ENCODE peak calls at places on chromosome X, in six cellular contexts. One of them, this sample, is unnamed.

GRCh38 chrX:119228506-119229290 is 7.4 kb upstream of the PGRMC1 start:
- DNase-seq in hepatocyte: peak; percentile 23
- DNase-seq in CD8-positive, alpha-beta T cell: no peak
- DNase-seq in heart left ventricle: no peak
- DNase-seq in kidney: no peak
- DNase-seq in ascending aorta: no peak
- DNase-seq in this sample: no peak

GRCh38 chrX:147894332-147894870 is 17.3 kb upstream of the FMR1 start:
- DNase-seq in hepatocyte: peak; percentile 24
- DNase-seq in CD8-positive, alpha-beta T cell: no peak
- DNase-seq in heart left ventricle: no peak
- DNase-seq in kidney: no peak
- DNase-seq in ascending aorta: no peak
- DNase-seq in this sample: no peak

GRCh38 chrX:108511721-108512120 is 72.1 kb downstream of the COL4A5 start:
- DNase-seq in hepatocyte: no peak
- DNase-seq in CD8-positive, alpha-beta T cell: no peak
- DNase-seq in heart left ventricle: no peak
- DNase-seq in kidney: no peak
- DNase-seq in ascending aorta: no peak
- DNase-seq in this sample: no peak

GRCh38 chrX:41542151-41542935 is 95.2 kb downstream of the NYX start:
- DNase-seq in hepatocyte: peak; percentile 19
- DNase-seq in CD8-positive, alpha-beta T cell: no peak
- DNase-seq in heart left ventricle: no peak
- DNase-seq in kidney: no peak
- DNase-seq in ascending aorta: no peak
- DNase-seq in this sample: no peak

GRCh38 chrX:3743821-3744439 is 30.5 kb upstream of the PRKX start:
- DNase-seq in hepatocyte: no peak
- DNase-seq in CD8-positive, alpha-beta T cell: peak; percentile 13
- DNase-seq in heart left ventricle: no peak
- DNase-seq in kidney: no peak
- DNase-seq in ascending aorta: no peak
- DNase-seq in this sample: no peak

GRCh38 chrX:44906041-44906440 is 33.1 kb downstream of the KDM6A start:
- DNase-seq in hepatocyte: no peak
- DNase-seq in CD8-positive, alpha-beta T cell: no peak
- DNase-seq in heart left ventricle: no peak
- DNase-seq in kidney: no peak
- DNase-seq in ascending aorta: no peak
- DNase-seq in this sample: no peak

GRCh38 chrX:11329016-11329415 is 35.8 kb downstream of the AMELX start:
- DNase-seq in hepatocyte: no peak
- DNase-seq in CD8-positive, alpha-beta T cell: no peak
- DNase-seq in heart left ventricle: no peak
- DNase-seq in kidney: no peak
- DNase-seq in ascending aorta: no peak
- DNase-seq in this sample: no peak

GRCh38 chrX:106672527-106672926 is 54.0 kb upstream of the RNF128 start:
- DNase-seq in hepatocyte: no peak
- DNase-seq in CD8-positive, alpha-beta T cell: no peak
- DNase-seq in heart left ventricle: no peak
- DNase-seq in kidney: no peak
- DNase-seq in ascending aorta: no peak
- DNase-seq in this sample: no peak

GRCh38 chrX:39242187-39242586 is 440.9 kb downstream of the MID1IP1 start:
- DNase-seq in hepatocyte: peak; percentile 68
- DNase-seq in CD8-positive, alpha-beta T cell: no peak
- DNase-seq in heart left ventricle: no peak
- DNase-seq in kidney: no peak
- DNase-seq in ascending aorta: no peak
- DNase-seq in this sample: no peak

GRCh38 chrX:41301438-41301824 is 32.5 kb upstream of the DDX3X start:
- DNase-seq in hepatocyte: no peak
- DNase-seq in CD8-positive, alpha-beta T cell: no peak
- DNase-seq in heart left ventricle: no peak
- DNase-seq in kidney: no peak
- DNase-seq in ascending aorta: no peak
- DNase-seq in this sample: no peak

GRCh38 chrX:54067741-54068140 is 23.5 kb upstream of the PHF8 start:
- DNase-seq in hepatocyte: no peak
- DNase-seq in CD8-positive, alpha-beta T cell: no peak
- DNase-seq in heart left ventricle: no peak
- DNase-seq in kidney: no peak
- DNase-seq in ascending aorta: no peak
- DNase-seq in this sample: no peak

GRCh38 chrX:112368371-112368770 is 285.8 kb upstream of the TRPC5 start:
- DNase-seq in hepatocyte: no peak
- DNase-seq in CD8-positive, alpha-beta T cell: no peak
- DNase-seq in heart left ventricle: no peak
- DNase-seq in kidney: no peak
- DNase-seq in ascending aorta: no peak
- DNase-seq in this sample: no peak

GRCh38 chrX:113929004-113929403 is 654.9 kb upstream of the HTR2C start:
- DNase-seq in hepatocyte: peak; percentile 80
- DNase-seq in CD8-positive, alpha-beta T cell: no peak
- DNase-seq in heart left ventricle: no peak
- DNase-seq in kidney: no peak
- DNase-seq in ascending aorta: no peak
- DNase-seq in this sample: no peak

GRCh38 chrX:47264507-47265173 is 31.8 kb downstream of the USP11 start:
- DNase-seq in hepatocyte: no peak
- DNase-seq in CD8-positive, alpha-beta T cell: no peak
- DNase-seq in heart left ventricle: no peak
- DNase-seq in kidney: no peak
- DNase-seq in ascending aorta: no peak
- DNase-seq in this sample: no peak

GRCh38 chrX:39012561-39013209 is 211.4 kb downstream of the MID1IP1 start:
- DNase-seq in hepatocyte: no peak
- DNase-seq in CD8-positive, alpha-beta T cell: no peak
- DNase-seq in heart left ventricle: no peak
- DNase-seq in kidney: no peak
- DNase-seq in ascending aorta: no peak
- DNase-seq in this sample: no peak

DNA sequence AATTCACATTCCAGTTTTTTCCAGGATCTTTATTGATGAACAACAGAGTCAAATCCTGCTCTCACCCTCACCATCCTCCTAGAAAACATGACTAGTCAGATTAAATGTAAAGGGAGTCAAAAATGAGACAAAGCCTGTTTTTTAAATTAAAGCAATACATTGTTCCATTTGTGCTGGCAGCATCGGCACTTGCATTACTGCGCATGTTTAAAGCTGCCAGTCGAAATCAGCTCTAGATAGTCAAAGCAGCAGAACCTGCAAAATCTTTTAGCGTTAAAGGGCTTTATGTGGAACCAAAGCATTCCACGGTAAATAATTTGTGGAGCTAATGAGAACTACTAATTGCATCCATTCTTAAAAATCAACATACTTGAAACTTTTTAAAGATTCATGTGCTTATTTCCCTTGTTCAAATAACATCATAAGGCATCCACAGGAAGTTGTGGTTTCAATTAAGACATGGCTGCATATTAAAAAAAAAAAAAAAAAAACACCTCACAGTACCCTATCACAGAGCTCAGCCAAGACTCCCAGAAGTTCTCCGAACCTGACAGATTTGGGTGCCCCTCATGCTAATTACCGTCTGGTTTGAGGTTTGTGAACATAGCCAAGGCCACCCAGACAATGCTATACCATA is 82.2 kb downstream of the SH3KBP1 start:
- DNase-seq in hepatocyte: no peak
- DNase-seq in CD8-positive, alpha-beta T cell: no peak
- DNase-seq in heart left ventricle: no peak
- DNase-seq in kidney: no peak
- DNase-seq in ascending aorta: no peak
- DNase-seq in this sample: no peak
- H3K4me1 ChIP-seq in hepatocyte: no peaks in the 10 kb centered on the region
- H3K4me1 ChIP-seq in CD8-positive, alpha-beta T cell: peaks cover 41% of the 10 kb centered on the region
- H3K4me1 ChIP-seq in heart left ventricle: peaks cover 4% of the 10 kb centered on the region
- H3K4me1 ChIP-seq in kidney: no peaks in the 10 kb centered on the region
- H3K4me1 ChIP-seq in ascending aorta: no peaks in the 10 kb centered on the region
- H3K4me1 ChIP-seq in this sample: no peaks in the 10 kb centered on the region

GRCh38 chrX:134673123-134673522 is 14.9 kb upstream of the PLAC1 start:
- DNase-seq in hepatocyte: no peak
- DNase-seq in CD8-positive, alpha-beta T cell: no peak
- DNase-seq in heart left ventricle: no peak
- DNase-seq in kidney: no peak
- DNase-seq in ascending aorta: no peak
- DNase-seq in this sample: no peak
- H3K27ac ChIP-seq in hepatocyte: no peak overlapping the region
- H3K27ac ChIP-seq in CD8-positive, alpha-beta T cell: no peak overlapping the region
- H3K27ac ChIP-seq in heart left ventricle: no peak overlapping the region
- H3K27ac ChIP-seq in kidney: no peak overlapping the region
- H3K27ac ChIP-seq in ascending aorta: no peak overlapping the region
- H3K27ac ChIP-seq in this sample: no peak overlapping the region

DNA sequence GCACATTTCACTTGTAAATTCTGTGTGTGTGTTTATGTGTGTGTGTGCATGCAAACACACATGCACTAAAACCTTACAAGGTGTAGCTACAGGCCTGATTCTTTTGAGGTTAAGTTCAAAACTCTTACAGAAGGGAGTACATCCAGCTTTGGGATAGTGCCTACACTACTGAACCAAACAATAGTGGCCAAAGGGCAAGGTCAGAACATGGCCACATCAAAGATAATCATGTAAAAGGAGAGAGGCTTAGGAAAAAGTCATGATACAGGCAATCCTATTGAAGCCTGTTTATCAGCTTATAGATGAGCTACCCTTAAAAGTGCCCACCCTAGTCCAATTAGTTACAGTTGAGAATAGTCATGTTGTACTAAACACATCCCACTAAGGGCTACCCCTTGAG is 139.6 kb downstream of the IDS start:
- DNase-seq in hepatocyte: no peak
- DNase-seq in CD8-positive, alpha-beta T cell: no peak
- DNase-seq in heart left ventricle: no peak
- DNase-seq in kidney: no peak
- DNase-seq in ascending aorta: no peak
- DNase-seq in this sample: no peak
- H3K4me1 ChIP-seq in hepatocyte: no peaks in the 10 kb centered on the region
- H3K4me1 ChIP-seq in CD8-positive, alpha-beta T cell: no peaks in the 10 kb centered on the region
- H3K4me1 ChIP-seq in heart left ventricle: no peaks in the 10 kb centered on the region
- H3K4me1 ChIP-seq in kidney: no peaks in the 10 kb centered on the region
- H3K4me1 ChIP-seq in ascending aorta: no peaks in the 10 kb centered on the region
- H3K4me1 ChIP-seq in this sample: no peaks in the 10 kb centered on the region

GRCh38 chrX:82208976-82209375 is 1007.1 kb downstream of the SH3BGRL start:
- DNase-seq in hepatocyte: no peak
- DNase-seq in CD8-positive, alpha-beta T cell: no peak
- DNase-seq in heart left ventricle: no peak
- DNase-seq in kidney: no peak
- DNase-seq in ascending aorta: no peak
- DNase-seq in this sample: no peak
- H3K27ac ChIP-seq in hepatocyte: no peak overlapping the region
- H3K27ac ChIP-seq in CD8-positive, alpha-beta T cell: no peak overlapping the region
- H3K27ac ChIP-seq in heart left ventricle: no peak overlapping the region
- H3K27ac ChIP-seq in kidney: no peak overlapping the region
- H3K27ac ChIP-seq in ascending aorta: no peak overlapping the region
- H3K27ac ChIP-seq in this sample: no peak overlapping the region

GRCh38 chrX:9515464-9515863 is 50.6 kb downstream of the TBL1X start:
- DNase-seq in hepatocyte: no peak
- DNase-seq in CD8-positive, alpha-beta T cell: no peak
- DNase-seq in heart left ventricle: no peak
- DNase-seq in kidney: no peak
- DNase-seq in ascending aorta: no peak
- DNase-seq in this sample: no peak

GRCh38 chrX:9518896-9519295 is 54.0 kb downstream of the TBL1X start:
- DNase-seq in hepatocyte: no peak
- DNase-seq in CD8-positive, alpha-beta T cell: no peak
- DNase-seq in heart left ventricle: no peak
- DNase-seq in kidney: no peak
- DNase-seq in ascending aorta: no peak
- DNase-seq in this sample: no peak

GRCh38 chrX:9516635-9517034 is 51.8 kb downstream of the TBL1X start:
- DNase-seq in hepatocyte: no peak
- DNase-seq in CD8-positive, alpha-beta T cell: no peak
- DNase-seq in heart left ventricle: no peak
- DNase-seq in kidney: no peak
- DNase-seq in ascending aorta: no peak
- DNase-seq in this sample: no peak

GRCh38 chrX:9517062-9517461 is 52.2 kb downstream of the TBL1X start:
- DNase-seq in hepatocyte: no peak
- DNase-seq in CD8-positive, alpha-beta T cell: no peak
- DNase-seq in heart left ventricle: no peak
- DNase-seq in kidney: no peak
- DNase-seq in ascending aorta: no peak
- DNase-seq in this sample: no peak

DNA sequence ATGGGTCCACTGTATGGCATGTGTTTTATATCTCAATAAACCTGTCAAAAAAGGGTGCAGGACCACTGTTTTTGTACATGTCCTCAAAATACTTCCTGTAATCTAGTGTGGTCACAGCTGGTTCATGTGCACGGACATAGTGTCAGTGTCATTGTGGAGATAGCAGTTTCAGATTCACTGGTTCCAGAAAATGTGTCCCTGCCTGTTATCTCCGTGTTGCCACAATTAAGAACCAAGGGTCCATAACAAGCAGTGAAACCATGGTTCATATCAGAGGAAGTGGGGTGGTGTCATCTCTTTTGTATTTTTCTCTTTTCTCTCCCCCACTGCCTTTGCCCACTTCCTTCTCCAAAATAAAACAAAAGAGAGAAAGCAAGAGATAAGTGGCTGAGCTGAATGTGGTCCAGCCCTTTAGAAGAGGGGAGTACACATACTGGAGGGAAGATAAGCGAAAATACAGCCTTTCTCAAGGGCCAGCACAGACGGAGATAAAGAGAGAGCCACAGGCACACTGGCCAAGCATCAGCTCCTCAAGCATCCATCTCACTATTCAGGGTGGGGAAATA is 51.2 kb downstream of the TBL1X start:
- DNase-seq in hepatocyte: no peak
- DNase-seq in CD8-positive, alpha-beta T cell: no peak
- DNase-seq in heart left ventricle: no peak
- DNase-seq in kidney: no peak
- DNase-seq in ascending aorta: no peak
- DNase-seq in this sample: no peak
- H3K4me1 ChIP-seq in hepatocyte: no peaks in the 10 kb centered on the region
- H3K4me1 ChIP-seq in CD8-positive, alpha-beta T cell: peaks cover 24% of the 10 kb centered on the region
- H3K4me1 ChIP-seq in heart left ventricle: peaks cover 12% of the 10 kb centered on the region
- H3K4me1 ChIP-seq in kidney: peaks cover 2% of the 10 kb centered on the region
- H3K4me1 ChIP-seq in ascending aorta: no peaks in the 10 kb centered on the region
- H3K4me1 ChIP-seq in this sample: no peaks in the 10 kb centered on the region

GRCh38 chrX:115023139-115023538 is 5.7 kb upstream of the IL13RA2 start:
- DNase-seq in hepatocyte: peak; percentile 32
- DNase-seq in CD8-positive, alpha-beta T cell: no peak
- DNase-seq in heart left ventricle: no peak
- DNase-seq in kidney: no peak
- DNase-seq in ascending aorta: no peak
- DNase-seq in this sample: no peak
- H3K27ac ChIP-seq in hepatocyte: no peak overlapping the region
- H3K27ac ChIP-seq in CD8-positive, alpha-beta T cell: no peak overlapping the region
- H3K27ac ChIP-seq in heart left ventricle: no peak overlapping the region
- H3K27ac ChIP-seq in kidney: no peak overlapping the region
- H3K27ac ChIP-seq in ascending aorta: no peak overlapping the region
- H3K27ac ChIP-seq in this sample: no peak overlapping the region

GRCh38 chrX:68936608-68937007 is 107.8 kb downstream of the EFNB1 start:
- DNase-seq in hepatocyte: peak; percentile 44
- DNase-seq in CD8-positive, alpha-beta T cell: no peak
- DNase-seq in heart left ventricle: no peak
- DNase-seq in kidney: no peak
- DNase-seq in ascending aorta: no peak
- DNase-seq in this sample: no peak
- H3K4me1 ChIP-seq in hepatocyte: peaks cover 4% of the 10 kb centered on the region
- H3K4me1 ChIP-seq in CD8-positive, alpha-beta T cell: no peaks in the 10 kb centered on the region
- H3K4me1 ChIP-seq in heart left ventricle: peaks cover 27% of the 10 kb centered on the region
- H3K4me1 ChIP-seq in kidney: peaks cover 9% of the 10 kb centered on the region
- H3K4me1 ChIP-seq in ascending aorta: no peaks in the 10 kb centered on the region
- H3K4me1 ChIP-seq in this sample: peaks cover 5% of the 10 kb centered on the region

This sample was measured in thoracic aorta.